ENCODE peak calls at places on chromosomes 5 and 9, in eight cellular contexts. B is effector CD8-positive, alpha-beta T cell; E is fibroblast of the aortic adventitia; T is activated CD8-positive, alpha-beta memory T cell treated with anti-CD3 and anti-CD28 coated beads for 24 hours; K is Peyer's patch; Z is retina; O is AG04450; M is ACHN. A is an unnamed sample.

GRCh38 chr5:169814045-169814444 is 166.2 kb downstream of the INSYN2B start:
- DNase-seq in B (no peak), E (no peak), T (no peak), K (no peak), Z (no peak), O (no peak), M (no peak), A (no peak)

GRCh38 chr5:14143509-14143842 is 334 bp downstream of the TRIO start:
- DNase-seq in B (no peak), E (no peak), T (no peak), K (no peak), Z (no peak), O (no peak), M (no peak), A (no peak)

GRCh38 chr9:92976436-92976835 is 29.1 kb downstream of the FGD3 start:
- DNase-seq in B (no peak), E (no peak), T (no peak), K (no peak), Z (no peak), O (no peak), M (no peak), A (no peak)

GRCh38 chr5:172593721-172594120 is 47.3 kb upstream of the NEURL1B start:
- DNase-seq in B (no peak), E (no peak), T (no peak), K (no peak), Z (no peak), O (no peak), M (no peak), A (no peak)

GRCh38 chr5:75566710-75567309 is 44.4 kb upstream of the ANKDD1B start:
- DNase-seq in B (no peak), E (peak), T (peak), K (no peak), Z (no peak), O (peak), M (peak), A (no peak)

GRCh38 chr5:116864838-116865190 is 290.2 kb upstream of the SEMA6A start:
- DNase-seq in B (no peak), E (no peak), T (no peak), K (no peak), Z (no peak), O (no peak), M (no peak), A (no peak)

GRCh38 chr9:76932778-76933177 is 26.9 kb upstream of the PRUNE2 start:
- DNase-seq in B (no peak), E (peak), T (no peak), K (no peak), Z (no peak), O (no peak), M (no peak), A (no peak)

GRCh38 chr5:86126202-86126601 is 491.5 kb upstream of the COX7C start:
- DNase-seq in B (no peak), E (no peak), T (no peak), K (no peak), Z (no peak), O (no peak), M (no peak), A (no peak)

GRCh38 chr5:38473008-38473407 is 83.4 kb downstream of the LIFR start:
- DNase-seq in B (no peak), E (no peak), T (no peak), K (no peak), Z (no peak), O (no peak), M (no peak), A (no peak)